ENCODE peak calls at places on chromosomes 11 and 22, in seven cellular contexts. One of them, this sample, is unnamed.

GRCh38 chr11:105206633-105207032 is 67.1 kb upstream of the CARD18 start:
- DNase-seq in upper lobe of right lung: no peak
- DNase-seq in H1: no peak
- DNase-seq in stomach: no peak
- DNase-seq in neural progenitor cell: no peak
- DNase-seq in vagina: no peak
- DNase-seq in coronary artery: no peak
- DNase-seq in this sample: no peak

GRCh38 chr11:42521994-42522393 is 789.8 kb upstream of the API5 start:
- DNase-seq in upper lobe of right lung: no peak
- DNase-seq in H1: no peak
- DNase-seq in stomach: no peak
- DNase-seq in neural progenitor cell: peak; percentile 13
- DNase-seq in vagina: no peak
- DNase-seq in coronary artery: no peak
- DNase-seq in this sample: no peak

GRCh38 chr11:93775289-93775688 is 8.8 kb upstream of the MED17 start:
- DNase-seq in upper lobe of right lung: no peak
- DNase-seq in H1: peak; percentile 71
- DNase-seq in stomach: no peak
- DNase-seq in neural progenitor cell: peak; percentile 45
- DNase-seq in vagina: no peak
- DNase-seq in coronary artery: no peak
- DNase-seq in this sample: no peak

GRCh38 chr11:79060081-79060480 is 380.7 kb downstream of the TENM4 start:
- DNase-seq in upper lobe of right lung: no peak
- DNase-seq in H1: no peak
- DNase-seq in stomach: no peak
- DNase-seq in neural progenitor cell: no peak
- DNase-seq in vagina: no peak
- DNase-seq in coronary artery: no peak
- DNase-seq in this sample: no peak

GRCh38 chr11:100735949-100736675 is 49.0 kb downstream of the ARHGAP42 start:
- DNase-seq in upper lobe of right lung: no peak
- DNase-seq in H1: no peak
- DNase-seq in stomach: no peak
- DNase-seq in neural progenitor cell: peak; percentile 61
- DNase-seq in vagina: no peak
- DNase-seq in coronary artery: no peak
- DNase-seq in this sample: no peak

GRCh38 chr11:107719557-107720304 is 7.9 kb upstream of the SLN start:
- DNase-seq in upper lobe of right lung: no peak
- DNase-seq in H1: no peak
- DNase-seq in stomach: no peak
- DNase-seq in neural progenitor cell: no peak
- DNase-seq in vagina: no peak
- DNase-seq in coronary artery: no peak
- DNase-seq in this sample: no peak

GRCh38 chr11:15935370-15935769 is 421.0 kb downstream of the SOX6 start:
- DNase-seq in upper lobe of right lung: no peak
- DNase-seq in H1: no peak
- DNase-seq in stomach: no peak
- DNase-seq in neural progenitor cell: no peak
- DNase-seq in vagina: no peak
- DNase-seq in coronary artery: no peak
- DNase-seq in this sample: no peak

GRCh38 chr11:61349189-61349751 is 12.4 kb downstream of the CYB561A3 start:
- DNase-seq in upper lobe of right lung: no peak
- DNase-seq in H1: no peak
- DNase-seq in stomach: no peak
- DNase-seq in neural progenitor cell: no peak
- DNase-seq in vagina: no peak
- DNase-seq in coronary artery: peak; percentile 59
- DNase-seq in this sample: no peak

GRCh38 chr22:41540006-41540315 is 4.3 kb downstream of the POLR3H start:
- DNase-seq in upper lobe of right lung: no peak
- DNase-seq in H1: no peak
- DNase-seq in stomach: no peak
- DNase-seq in neural progenitor cell: no peak
- DNase-seq in vagina: no peak
- DNase-seq in coronary artery: no peak
- DNase-seq in this sample: no peak

GRCh38 chr11:61957028-61957770 is 7.0 kb downstream of the BEST1 start:
- DNase-seq in upper lobe of right lung: peak; percentile 38
- DNase-seq in H1: peak; percentile 30
- DNase-seq in stomach: no peak
- DNase-seq in neural progenitor cell: no peak
- DNase-seq in vagina: no peak
- DNase-seq in coronary artery: no peak
- DNase-seq in this sample: no peak

GRCh38 chr11:65637794-65638317 is at the start of gene SIPA1:
- DNase-seq in upper lobe of right lung: peak; percentile 87
- DNase-seq in H1: peak; percentile 94
- DNase-seq in stomach: peak; percentile 78
- DNase-seq in neural progenitor cell: peak; percentile 95
- DNase-seq in vagina: no peak
- DNase-seq in coronary artery: peak; percentile 83
- DNase-seq in this sample: no peak

GRCh38 chr11:19978668-19979518 is 181.4 kb downstream of the DBX1 start:
- DNase-seq in upper lobe of right lung: peak; percentile 68
- DNase-seq in H1: no peak
- DNase-seq in stomach: no peak
- DNase-seq in neural progenitor cell: no peak
- DNase-seq in vagina: no peak
- DNase-seq in coronary artery: no peak
- DNase-seq in this sample: no peak

GRCh38 chr22:49713003-49713402 is 114.7 kb downstream of the BRD1 start:
- DNase-seq in upper lobe of right lung: no peak
- DNase-seq in H1: no peak
- DNase-seq in stomach: no peak
- DNase-seq in neural progenitor cell: no peak
- DNase-seq in vagina: no peak
- DNase-seq in coronary artery: no peak
- DNase-seq in this sample: no peak

GRCh38 chr11:74929431-74930363 is 19.2 kb downstream of the XRRA1 start:
- DNase-seq in upper lobe of right lung: no peak
- DNase-seq in H1: peak; percentile 66
- DNase-seq in stomach: peak; percentile 77
- DNase-seq in neural progenitor cell: peak; percentile 94
- DNase-seq in vagina: no peak
- DNase-seq in coronary artery: no peak
- DNase-seq in this sample: no peak

GRCh38 chr11:121929581-121929980 is 186.4 kb downstream of the BLID start:
- DNase-seq in upper lobe of right lung: no peak
- DNase-seq in H1: no peak
- DNase-seq in stomach: no peak
- DNase-seq in neural progenitor cell: peak; percentile 74
- DNase-seq in vagina: no peak
- DNase-seq in coronary artery: no peak
- DNase-seq in this sample: no peak

GRCh38 chr11:121494355-121495099 is 41.8 kb upstream of the SORL1-AS1 start:
- DNase-seq in upper lobe of right lung: no peak
- DNase-seq in H1: no peak
- DNase-seq in stomach: no peak
- DNase-seq in neural progenitor cell: no peak
- DNase-seq in vagina: peak; percentile 9
- DNase-seq in coronary artery: no peak
- DNase-seq in this sample: no peak

GRCh38 chr11:123052884-123053721 is 8.8 kb downstream of the HSPA8 start:
- DNase-seq in upper lobe of right lung: no peak
- DNase-seq in H1: no peak
- DNase-seq in stomach: no peak
- DNase-seq in neural progenitor cell: no peak
- DNase-seq in vagina: no peak
- DNase-seq in coronary artery: no peak
- DNase-seq in this sample: no peak

GRCh38 chr22:37433786-37434185 is 6.5 kb upstream of the ELFN2 start:
- DNase-seq in upper lobe of right lung: no peak
- DNase-seq in H1: no peak
- DNase-seq in stomach: no peak
- DNase-seq in neural progenitor cell: no peak
- DNase-seq in vagina: no peak
- DNase-seq in coronary artery: no peak
- DNase-seq in this sample: no peak

GRCh38 chr11:109729761-109730160 is 307.8 kb downstream of the C11orf87 start:
- DNase-seq in upper lobe of right lung: no peak
- DNase-seq in H1: no peak
- DNase-seq in stomach: no peak
- DNase-seq in neural progenitor cell: no peak
- DNase-seq in vagina: no peak
- DNase-seq in coronary artery: no peak
- DNase-seq in this sample: no peak

GRCh38 chr11:1927151-1928037 is 7.9 kb downstream of the TNNT3 start:
- DNase-seq in upper lobe of right lung: no peak
- DNase-seq in H1: no peak
- DNase-seq in stomach: no peak
- DNase-seq in neural progenitor cell: peak; percentile 2
- DNase-seq in vagina: no peak
- DNase-seq in coronary artery: no peak
- DNase-seq in this sample: peak; percentile 53

GRCh38 chr22:42074153-42074750 is at the start of gene PHETA2:
- DNase-seq in upper lobe of right lung: peak; percentile 85
- DNase-seq in H1: peak; percentile 67
- DNase-seq in stomach: peak; percentile 61
- DNase-seq in neural progenitor cell: peak; percentile 32
- DNase-seq in vagina: no peak
- DNase-seq in coronary artery: no peak
- DNase-seq in this sample: no peak

GRCh38 chr11:20367313-20367948 is 3.9 kb downstream of the HTATIP2 start:
- DNase-seq in upper lobe of right lung: no peak
- DNase-seq in H1: no peak
- DNase-seq in stomach: peak; percentile 43
- DNase-seq in neural progenitor cell: no peak
- DNase-seq in vagina: no peak
- DNase-seq in coronary artery: no peak
- DNase-seq in this sample: no peak

GRCh38 chr11:65575568-65576231 is at the start of gene EHBP1L1:
- DNase-seq in upper lobe of right lung: peak; percentile 91
- DNase-seq in H1: no peak
- DNase-seq in stomach: peak; percentile 80
- DNase-seq in neural progenitor cell: peak; percentile 77
- DNase-seq in vagina: no peak
- DNase-seq in coronary artery: peak; percentile 87
- DNase-seq in this sample: no peak

GRCh38 chr11:78940500-78941225 is 366.0 kb upstream of the NARS2 start:
- DNase-seq in upper lobe of right lung: no peak
- DNase-seq in H1: peak; percentile 61
- DNase-seq in stomach: no peak
- DNase-seq in neural progenitor cell: peak; percentile 89
- DNase-seq in vagina: no peak
- DNase-seq in coronary artery: no peak
- DNase-seq in this sample: no peak

GRCh38 chr11:71200761-71201160 is 51.6 kb downstream of the SHANK2 start:
- DNase-seq in upper lobe of right lung: peak; percentile 21
- DNase-seq in H1: no peak
- DNase-seq in stomach: no peak
- DNase-seq in neural progenitor cell: no peak
- DNase-seq in vagina: no peak
- DNase-seq in coronary artery: no peak
- DNase-seq in this sample: no peak

DNA sequence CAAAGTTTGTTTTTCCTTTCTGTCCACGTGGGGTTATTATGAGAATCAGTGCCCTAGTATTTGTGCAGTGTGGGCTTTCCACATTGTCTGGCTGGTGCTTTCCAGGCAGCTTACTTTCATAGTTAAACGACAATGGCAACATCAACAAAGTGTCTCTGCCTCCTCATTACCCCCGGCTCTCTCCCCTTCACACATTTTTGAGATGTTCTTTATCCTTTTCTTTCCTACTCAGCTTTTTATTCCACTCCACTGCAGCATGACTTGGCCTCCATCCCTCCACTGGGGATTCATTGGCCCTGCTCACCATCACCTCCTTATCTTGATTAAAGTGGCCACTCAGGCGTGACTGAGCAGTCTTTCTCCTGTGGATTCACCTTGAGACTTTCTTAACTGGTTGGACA is 19.1 kb downstream of the SPECC1L start:
- DNase-seq in upper lobe of right lung: no peak
- DNase-seq in H1: no peak
- DNase-seq in stomach: no peak
- DNase-seq in neural progenitor cell: peak; percentile 54
- DNase-seq in vagina: no peak
- DNase-seq in coronary artery: no peak
- DNase-seq in this sample: no peak
- H3K4me3 ChIP-seq in upper lobe of right lung: peak overlapping the region; percentile 1
- H3K4me3 ChIP-seq in H1: no peak overlapping the region
- H3K4me3 ChIP-seq in stomach: no peak overlapping the region
- H3K4me3 ChIP-seq in neural progenitor cell: no peak overlapping the region
- H3K4me3 ChIP-seq in vagina: no peak overlapping the region
- H3K4me3 ChIP-seq in coronary artery: peak overlapping the region; percentile 20
- H3K4me3 ChIP-seq in this sample: no peak overlapping the region

DNA sequence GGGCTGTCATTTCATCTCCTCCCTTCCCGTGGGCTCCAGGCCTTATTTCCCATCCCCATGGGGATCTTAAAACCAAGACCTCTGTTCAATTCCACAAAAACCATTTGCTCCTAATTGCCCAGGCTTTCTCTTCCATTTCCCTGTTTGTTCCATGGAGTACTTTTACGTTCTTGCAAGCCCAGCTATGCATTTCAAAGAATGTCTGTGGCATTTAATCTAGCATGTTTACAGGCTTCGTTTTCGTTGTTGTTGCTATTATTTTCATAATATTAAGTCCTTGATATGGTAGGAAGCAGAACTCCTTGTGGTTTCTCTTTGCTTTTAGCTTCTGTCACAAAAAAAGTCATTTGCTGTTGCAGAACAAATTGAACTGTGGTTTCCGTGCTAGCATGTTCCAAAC is 68.2 kb upstream of the SLC22A12 start:
- DNase-seq in upper lobe of right lung: no peak
- DNase-seq in H1: no peak
- DNase-seq in stomach: no peak
- DNase-seq in neural progenitor cell: no peak
- DNase-seq in vagina: no peak
- DNase-seq in coronary artery: no peak
- DNase-seq in this sample: no peak
- H3K27ac ChIP-seq in upper lobe of right lung: no peak overlapping the region
- H3K27ac ChIP-seq in H1: no peak overlapping the region
- H3K27ac ChIP-seq in stomach: no peak overlapping the region
- H3K27ac ChIP-seq in neural progenitor cell: no peak overlapping the region
- H3K27ac ChIP-seq in vagina: no peak overlapping the region
- H3K27ac ChIP-seq in coronary artery: no peak overlapping the region
- H3K27ac ChIP-seq in this sample: no peak overlapping the region

GRCh38 chr11:32615422-32615821 is 31.8 kb downstream of the EIF3M start:
- DNase-seq in upper lobe of right lung: no peak
- DNase-seq in H1: no peak
- DNase-seq in stomach: no peak
- DNase-seq in neural progenitor cell: peak; percentile 6
- DNase-seq in vagina: no peak
- DNase-seq in coronary artery: no peak
- DNase-seq in this sample: no peak
- TF ChIP-seq CTCF in upper lobe of right lung: no peak
- TF ChIP-seq CTCF in H1: peak; percentile 8
- TF ChIP-seq CTCF in stomach: no peak
- TF ChIP-seq CTCF in neural progenitor cell: peak; percentile 51
- TF ChIP-seq CTCF in vagina: no peak
- TF ChIP-seq CTCF in coronary artery: no peak
- TF ChIP-seq CTCF in this sample: peak; percentile 42

GRCh38 chr11:57417056-57417455 is 9.9 kb downstream of the SLC43A3 start:
- DNase-seq in upper lobe of right lung: no peak
- DNase-seq in H1: no peak
- DNase-seq in stomach: no peak
- DNase-seq in neural progenitor cell: no peak
- DNase-seq in vagina: no peak
- DNase-seq in coronary artery: no peak
- DNase-seq in this sample: no peak
- H3K4me3 ChIP-seq in upper lobe of right lung: no peak overlapping the region
- H3K4me3 ChIP-seq in H1: no peak overlapping the region
- H3K4me3 ChIP-seq in stomach: no peak overlapping the region
- H3K4me3 ChIP-seq in neural progenitor cell: no peak overlapping the region
- H3K4me3 ChIP-seq in vagina: no peak overlapping the region
- H3K4me3 ChIP-seq in coronary artery: no peak overlapping the region
- H3K4me3 ChIP-seq in this sample: no peak overlapping the region